ENCODE peak calls at places on chromosomes 6 and 20, in eight cellular contexts. One of them, this sample, is unnamed.

GRCh38 chr6:33589366-33589722 is 9.3 kb upstream of the BAK1 start:
- DNase-seq in DND-41: no peak
- DNase-seq in EL: no peak
- DNase-seq in NCI-H345: no peak
- DNase-seq in choroid plexus epithelial cell: no peak
- DNase-seq in GM20000: no peak
- DNase-seq in T-helper 9 cell: no peak
- DNase-seq in activated T-cell treated with anti-CD3 and anti-CD28 coated beads, Interleukin-2, amount 50 U/mL, for 72 hours: no peak
- DNase-seq in this sample: no peak

GRCh38 chr6:20006039-20006438 is 168.9 kb downstream of the ID4 start:
- DNase-seq in DND-41: no peak
- DNase-seq in EL: no peak
- DNase-seq in NCI-H345: no peak
- DNase-seq in choroid plexus epithelial cell: no peak
- DNase-seq in GM20000: no peak
- DNase-seq in T-helper 9 cell: no peak
- DNase-seq in activated T-cell treated with anti-CD3 and anti-CD28 coated beads, Interleukin-2, amount 50 U/mL, for 72 hours: no peak
- DNase-seq in this sample: no peak

GRCh38 chr6:131655387-131655786 is 18.3 kb downstream of the ENPP3 start:
- DNase-seq in DND-41: no peak
- DNase-seq in EL: no peak
- DNase-seq in NCI-H345: no peak
- DNase-seq in choroid plexus epithelial cell: no peak
- DNase-seq in GM20000: no peak
- DNase-seq in T-helper 9 cell: no peak
- DNase-seq in activated T-cell treated with anti-CD3 and anti-CD28 coated beads, Interleukin-2, amount 50 U/mL, for 72 hours: no peak
- DNase-seq in this sample: no peak

GRCh38 chr6:51962355-51962754 is 125.1 kb downstream of the PKHD1 start:
- DNase-seq in DND-41: no peak
- DNase-seq in EL: no peak
- DNase-seq in NCI-H345: no peak
- DNase-seq in choroid plexus epithelial cell: no peak
- DNase-seq in GM20000: no peak
- DNase-seq in T-helper 9 cell: no peak
- DNase-seq in activated T-cell treated with anti-CD3 and anti-CD28 coated beads, Interleukin-2, amount 50 U/mL, for 72 hours: no peak
- DNase-seq in this sample: no peak

GRCh38 chr20:43238833-43239232 is 49.1 kb upstream of the PTPRT start:
- DNase-seq in DND-41: no peak
- DNase-seq in EL: no peak
- DNase-seq in NCI-H345: peak
- DNase-seq in choroid plexus epithelial cell: no peak
- DNase-seq in GM20000: no peak
- DNase-seq in T-helper 9 cell: no peak
- DNase-seq in activated T-cell treated with anti-CD3 and anti-CD28 coated beads, Interleukin-2, amount 50 U/mL, for 72 hours: no peak
- DNase-seq in this sample: no peak

GRCh38 chr6:108875161-108875555 is 26.9 kb downstream of the ARMC2 start:
- DNase-seq in DND-41: no peak
- DNase-seq in EL: no peak
- DNase-seq in NCI-H345: no peak
- DNase-seq in choroid plexus epithelial cell: no peak
- DNase-seq in GM20000: no peak
- DNase-seq in T-helper 9 cell: no peak
- DNase-seq in activated T-cell treated with anti-CD3 and anti-CD28 coated beads, Interleukin-2, amount 50 U/mL, for 72 hours: peak
- DNase-seq in this sample: no peak

GRCh38 chr6:21726676-21727075 is 133.1 kb downstream of the SOX4 start:
- DNase-seq in DND-41: no peak
- DNase-seq in EL: no peak
- DNase-seq in NCI-H345: no peak
- DNase-seq in choroid plexus epithelial cell: no peak
- DNase-seq in GM20000: no peak
- DNase-seq in T-helper 9 cell: no peak
- DNase-seq in activated T-cell treated with anti-CD3 and anti-CD28 coated beads, Interleukin-2, amount 50 U/mL, for 72 hours: no peak
- DNase-seq in this sample: no peak

GRCh38 chr20:23086056-23086551 is at the start of gene CD93:
- DNase-seq in DND-41: peak
- DNase-seq in EL: no peak
- DNase-seq in NCI-H345: no peak
- DNase-seq in choroid plexus epithelial cell: peak
- DNase-seq in GM20000: peak
- DNase-seq in T-helper 9 cell: no peak
- DNase-seq in activated T-cell treated with anti-CD3 and anti-CD28 coated beads, Interleukin-2, amount 50 U/mL, for 72 hours: peak
- DNase-seq in this sample: no peak

GRCh38 chr20:33733654-33734576 is 2.1 kb downstream of the ZNF341 start:
- DNase-seq in DND-41: peak
- DNase-seq in EL: peak
- DNase-seq in NCI-H345: peak
- DNase-seq in choroid plexus epithelial cell: peak
- DNase-seq in GM20000: peak
- DNase-seq in T-helper 9 cell: no peak
- DNase-seq in activated T-cell treated with anti-CD3 and anti-CD28 coated beads, Interleukin-2, amount 50 U/mL, for 72 hours: no peak
- DNase-seq in this sample: no peak

GRCh38 chr6:26240157-26240980 is 124.6 kb upstream of the BTN3A2 start:
- DNase-seq in DND-41: no peak
- DNase-seq in EL: peak
- DNase-seq in NCI-H345: no peak
- DNase-seq in choroid plexus epithelial cell: peak
- DNase-seq in GM20000: peak
- DNase-seq in T-helper 9 cell: peak
- DNase-seq in activated T-cell treated with anti-CD3 and anti-CD28 coated beads, Interleukin-2, amount 50 U/mL, for 72 hours: peak
- DNase-seq in this sample: no peak

This sample was measured in nucleus accumbens.